ENCODE peak calls at places on chromosome 7, in ten cellular contexts. One of them, this sample, is unnamed.

GRCh38 chr7:42953989-42954388 is 21.8 kb downstream of the MRPL32 start:
- DNase-seq in activated CD8-positive, alpha-beta memory T cell treated with anti-CD3 and anti-CD28 coated beads, Interleukin-2, amount 10 ng/mL, durations not matched to agents 7 days and 5 days: no peak
- DNase-seq in GM12864: no peak
- DNase-seq in T-cell: no peak
- DNase-seq in NCI-H1092: no peak
- DNase-seq in mucosa of gallbladder: no peak
- DNase-seq in uterus: no peak
- DNase-seq in iPS-NIHi11: no peak
- DNase-seq in GM10248: no peak
- DNase-seq in activated T-cell treated with anti-CD3 and anti-CD28 coated beads for 1 hour: no peak
- DNase-seq in this sample: no peak

GRCh38 chr7:70416611-70417010 is 715.3 kb upstream of the GALNT17 start:
- DNase-seq in GM12864: no peak
- DNase-seq in T-cell: no peak
- DNase-seq in NCI-H1092: no peak
- DNase-seq in uterus: no peak
- DNase-seq in activated CD8-positive, alpha-beta memory T cell treated with anti-CD3 and anti-CD28 coated beads, Interleukin-2, amount 10 ng/mL, durations not matched to agents 7 days and 5 days: no peak
- DNase-seq in activated T-cell treated with anti-CD3 and anti-CD28 coated beads for 1 hour: no peak
- DNase-seq in mucosa of gallbladder: no peak
- DNase-seq in GM10248: no peak
- DNase-seq in iPS-NIHi11: no peak
- DNase-seq in this sample: no peak

GRCh38 chr7:20407585-20408466 is 77.1 kb downstream of the ITGB8 start:
- DNase-seq in iPS-NIHi11: no peak
- DNase-seq in mucosa of gallbladder: peak
- DNase-seq in GM10248: no peak
- DNase-seq in NCI-H1092: peak
- DNase-seq in T-cell: no peak
- DNase-seq in activated T-cell treated with anti-CD3 and anti-CD28 coated beads for 1 hour: no peak
- DNase-seq in uterus: no peak
- DNase-seq in GM12864: no peak
- DNase-seq in activated CD8-positive, alpha-beta memory T cell treated with anti-CD3 and anti-CD28 coated beads, Interleukin-2, amount 10 ng/mL, durations not matched to agents 7 days and 5 days: no peak
- DNase-seq in this sample: no peak

GRCh38 chr7:105304040-105304895 is 84.5 kb downstream of the SRPK2 start:
- DNase-seq in GM10248: no peak
- DNase-seq in iPS-NIHi11: no peak
- DNase-seq in activated CD8-positive, alpha-beta memory T cell treated with anti-CD3 and anti-CD28 coated beads, Interleukin-2, amount 10 ng/mL, durations not matched to agents 7 days and 5 days: peak
- DNase-seq in NCI-H1092: no peak
- DNase-seq in uterus: no peak
- DNase-seq in activated T-cell treated with anti-CD3 and anti-CD28 coated beads for 1 hour: no peak
- DNase-seq in GM12864: peak
- DNase-seq in T-cell: no peak
- DNase-seq in mucosa of gallbladder: no peak
- DNase-seq in this sample: no peak

GRCh38 chr7:67823345-67823744 is 826.7 kb downstream of the TYW1 start:
- DNase-seq in GM12864: no peak
- DNase-seq in uterus: no peak
- DNase-seq in GM10248: no peak
- DNase-seq in mucosa of gallbladder: peak
- DNase-seq in activated T-cell treated with anti-CD3 and anti-CD28 coated beads for 1 hour: no peak
- DNase-seq in activated CD8-positive, alpha-beta memory T cell treated with anti-CD3 and anti-CD28 coated beads, Interleukin-2, amount 10 ng/mL, durations not matched to agents 7 days and 5 days: no peak
- DNase-seq in iPS-NIHi11: no peak
- DNase-seq in T-cell: no peak
- DNase-seq in NCI-H1092: no peak
- DNase-seq in this sample: no peak

GRCh38 chr7:130641497-130641896 is 27.1 kb downstream of the COPG2 start:
- DNase-seq in T-cell: no peak
- DNase-seq in activated T-cell treated with anti-CD3 and anti-CD28 coated beads for 1 hour: no peak
- DNase-seq in activated CD8-positive, alpha-beta memory T cell treated with anti-CD3 and anti-CD28 coated beads, Interleukin-2, amount 10 ng/mL, durations not matched to agents 7 days and 5 days: no peak
- DNase-seq in GM12864: no peak
- DNase-seq in GM10248: no peak
- DNase-seq in NCI-H1092: no peak
- DNase-seq in iPS-NIHi11: no peak
- DNase-seq in mucosa of gallbladder: no peak
- DNase-seq in uterus: no peak
- DNase-seq in this sample: no peak

GRCh38 chr7:135234727-135235126 is 1.1 kb downstream of the STRA8 start:
- DNase-seq in NCI-H1092: no peak
- DNase-seq in T-cell: no peak
- DNase-seq in activated T-cell treated with anti-CD3 and anti-CD28 coated beads for 1 hour: no peak
- DNase-seq in activated CD8-positive, alpha-beta memory T cell treated with anti-CD3 and anti-CD28 coated beads, Interleukin-2, amount 10 ng/mL, durations not matched to agents 7 days and 5 days: no peak
- DNase-seq in uterus: no peak
- DNase-seq in mucosa of gallbladder: no peak
- DNase-seq in GM10248: no peak
- DNase-seq in iPS-NIHi11: no peak
- DNase-seq in GM12864: no peak
- DNase-seq in this sample: no peak

GRCh38 chr7:24466109-24466768 is 107.0 kb upstream of the PALS2 start:
- DNase-seq in uterus: no peak
- DNase-seq in activated T-cell treated with anti-CD3 and anti-CD28 coated beads for 1 hour: no peak
- DNase-seq in T-cell: no peak
- DNase-seq in NCI-H1092: no peak
- DNase-seq in mucosa of gallbladder: peak
- DNase-seq in GM10248: no peak
- DNase-seq in activated CD8-positive, alpha-beta memory T cell treated with anti-CD3 and anti-CD28 coated beads, Interleukin-2, amount 10 ng/mL, durations not matched to agents 7 days and 5 days: no peak
- DNase-seq in GM12864: no peak
- DNase-seq in iPS-NIHi11: no peak
- DNase-seq in this sample: no peak

GRCh38 chr7:22823142-22823497 is 471 bp upstream of the TOMM7 start:
- DNase-seq in mucosa of gallbladder: no peak
- DNase-seq in activated CD8-positive, alpha-beta memory T cell treated with anti-CD3 and anti-CD28 coated beads, Interleukin-2, amount 10 ng/mL, durations not matched to agents 7 days and 5 days: no peak
- DNase-seq in NCI-H1092: no peak
- DNase-seq in iPS-NIHi11: no peak
- DNase-seq in GM12864: no peak
- DNase-seq in GM10248: no peak
- DNase-seq in activated T-cell treated with anti-CD3 and anti-CD28 coated beads for 1 hour: no peak
- DNase-seq in T-cell: no peak
- DNase-seq in uterus: no peak
- DNase-seq in this sample: no peak

GRCh38 chr7:141158562-141158961 is 84.7 kb downstream of the TMEM178B start:
- DNase-seq in NCI-H1092: no peak
- DNase-seq in GM12864: peak
- DNase-seq in uterus: no peak
- DNase-seq in activated T-cell treated with anti-CD3 and anti-CD28 coated beads for 1 hour: no peak
- DNase-seq in mucosa of gallbladder: peak
- DNase-seq in activated CD8-positive, alpha-beta memory T cell treated with anti-CD3 and anti-CD28 coated beads, Interleukin-2, amount 10 ng/mL, durations not matched to agents 7 days and 5 days: no peak
- DNase-seq in iPS-NIHi11: no peak
- DNase-seq in T-cell: no peak
- DNase-seq in GM10248: no peak
- DNase-seq in this sample: no peak

GRCh38 chr7:157769870-157770213 is 433.0 kb downstream of the DNAJB6 start:
- DNase-seq in NCI-H1092: no peak
- DNase-seq in GM12864: no peak
- DNase-seq in mucosa of gallbladder: no peak
- DNase-seq in iPS-NIHi11: no peak
- DNase-seq in activated CD8-positive, alpha-beta memory T cell treated with anti-CD3 and anti-CD28 coated beads, Interleukin-2, amount 10 ng/mL, durations not matched to agents 7 days and 5 days: no peak
- DNase-seq in uterus: no peak
- DNase-seq in activated T-cell treated with anti-CD3 and anti-CD28 coated beads for 1 hour: no peak
- DNase-seq in T-cell: no peak
- DNase-seq in GM10248: no peak
- DNase-seq in this sample: no peak

GRCh38 chr7:22858640-22859561 is 36.3 kb upstream of the TOMM7 start:
- DNase-seq in activated T-cell treated with anti-CD3 and anti-CD28 coated beads for 1 hour: no peak
- DNase-seq in iPS-NIHi11: no peak
- DNase-seq in mucosa of gallbladder: no peak
- DNase-seq in GM10248: no peak
- DNase-seq in uterus: no peak
- DNase-seq in NCI-H1092: no peak
- DNase-seq in GM12864: no peak
- DNase-seq in T-cell: no peak
- DNase-seq in activated CD8-positive, alpha-beta memory T cell treated with anti-CD3 and anti-CD28 coated beads, Interleukin-2, amount 10 ng/mL, durations not matched to agents 7 days and 5 days: no peak
- DNase-seq in this sample: no peak